ENCODE peak calls at places on chromosomes 12 and 14, in nine cellular contexts. One of them, this sample, is unnamed.

GRCh38 chr14:75068294-75069020 is 984 bp upstream of the ZC2HC1C start:
- DNase-seq in Calu3: no peak
- DNase-seq in tibial artery: no peak
- DNase-seq in heart left ventricle: no peak
- DNase-seq in ovary: no peak
- DNase-seq in AG09319: no peak
- DNase-seq in activated CD8-positive, alpha-beta T cell treated with anti-CD3 and anti-CD28 coated beads, Interleukin-2, amount 10 ng/mL, durations not matched to agents 7 days and 5 days: no peak
- DNase-seq in sigmoid colon: no peak
- DNase-seq in T-helper 1 cell: no peak
- DNase-seq in this sample: no peak

GRCh38 chr12:95838125-95838524 is 20.6 kb upstream of the SNRPF start:
- DNase-seq in Calu3: peak; percentile 34
- DNase-seq in tibial artery: no peak
- DNase-seq in heart left ventricle: no peak
- DNase-seq in ovary: no peak
- DNase-seq in AG09319: peak; percentile 63
- DNase-seq in activated CD8-positive, alpha-beta T cell treated with anti-CD3 and anti-CD28 coated beads, Interleukin-2, amount 10 ng/mL, durations not matched to agents 7 days and 5 days: no peak
- DNase-seq in sigmoid colon: no peak
- DNase-seq in T-helper 1 cell: no peak
- DNase-seq in this sample: peak; percentile 65

GRCh38 chr14:28308727-28309126 is 457.9 kb upstream of the FOXG1 start:
- DNase-seq in Calu3: peak; percentile 7
- DNase-seq in tibial artery: no peak
- DNase-seq in heart left ventricle: no peak
- DNase-seq in ovary: no peak
- DNase-seq in AG09319: peak; percentile 20
- DNase-seq in activated CD8-positive, alpha-beta T cell treated with anti-CD3 and anti-CD28 coated beads, Interleukin-2, amount 10 ng/mL, durations not matched to agents 7 days and 5 days: no peak
- DNase-seq in sigmoid colon: no peak
- DNase-seq in T-helper 1 cell: no peak
- DNase-seq in this sample: no peak

GRCh38 chr14:43706901-43707300 is 800.2 kb downstream of the FSCB start:
- DNase-seq in Calu3: no peak
- DNase-seq in tibial artery: no peak
- DNase-seq in heart left ventricle: no peak
- DNase-seq in ovary: no peak
- DNase-seq in AG09319: no peak
- DNase-seq in activated CD8-positive, alpha-beta T cell treated with anti-CD3 and anti-CD28 coated beads, Interleukin-2, amount 10 ng/mL, durations not matched to agents 7 days and 5 days: no peak
- DNase-seq in sigmoid colon: no peak
- DNase-seq in T-helper 1 cell: no peak
- DNase-seq in this sample: no peak

GRCh38 chr12:122825773-122826724 is 9.2 kb upstream of the HIP1R start:
- DNase-seq in Calu3: peak; percentile 73
- DNase-seq in tibial artery: peak; percentile 32
- DNase-seq in heart left ventricle: no peak
- DNase-seq in ovary: no peak
- DNase-seq in AG09319: no peak
- DNase-seq in activated CD8-positive, alpha-beta T cell treated with anti-CD3 and anti-CD28 coated beads, Interleukin-2, amount 10 ng/mL, durations not matched to agents 7 days and 5 days: no peak
- DNase-seq in sigmoid colon: peak; percentile 59
- DNase-seq in T-helper 1 cell: no peak
- DNase-seq in this sample: no peak

GRCh38 chr12:53068811-53069585 is 10.2 kb downstream of the SPRYD3 start:
- DNase-seq in Calu3: no peak
- DNase-seq in tibial artery: peak; percentile 66
- DNase-seq in heart left ventricle: no peak
- DNase-seq in ovary: peak; percentile 40
- DNase-seq in AG09319: no peak
- DNase-seq in activated CD8-positive, alpha-beta T cell treated with anti-CD3 and anti-CD28 coated beads, Interleukin-2, amount 10 ng/mL, durations not matched to agents 7 days and 5 days: no peak
- DNase-seq in sigmoid colon: peak; percentile 66
- DNase-seq in T-helper 1 cell: no peak
- DNase-seq in this sample: no peak

GRCh38 chr12:19298837-19299605 is 140.3 kb upstream of the AEBP2 start:
- DNase-seq in Calu3: no peak
- DNase-seq in tibial artery: no peak
- DNase-seq in heart left ventricle: no peak
- DNase-seq in ovary: no peak
- DNase-seq in AG09319: no peak
- DNase-seq in activated CD8-positive, alpha-beta T cell treated with anti-CD3 and anti-CD28 coated beads, Interleukin-2, amount 10 ng/mL, durations not matched to agents 7 days and 5 days: no peak
- DNase-seq in sigmoid colon: no peak
- DNase-seq in T-helper 1 cell: no peak
- DNase-seq in this sample: no peak

GRCh38 chr14:53187921-53188463 is 34.9 kb upstream of the DDHD1 start:
- DNase-seq in Calu3: no peak
- DNase-seq in tibial artery: no peak
- DNase-seq in heart left ventricle: no peak
- DNase-seq in ovary: no peak
- DNase-seq in AG09319: no peak
- DNase-seq in activated CD8-positive, alpha-beta T cell treated with anti-CD3 and anti-CD28 coated beads, Interleukin-2, amount 10 ng/mL, durations not matched to agents 7 days and 5 days: no peak
- DNase-seq in sigmoid colon: no peak
- DNase-seq in T-helper 1 cell: no peak
- DNase-seq in this sample: no peak

GRCh38 chr12:100382327-100382726 is 25.5 kb downstream of the SLC17A8 start:
- DNase-seq in Calu3: no peak
- DNase-seq in tibial artery: no peak
- DNase-seq in heart left ventricle: no peak
- DNase-seq in ovary: no peak
- DNase-seq in AG09319: no peak
- DNase-seq in activated CD8-positive, alpha-beta T cell treated with anti-CD3 and anti-CD28 coated beads, Interleukin-2, amount 10 ng/mL, durations not matched to agents 7 days and 5 days: no peak
- DNase-seq in sigmoid colon: no peak
- DNase-seq in T-helper 1 cell: no peak
- DNase-seq in this sample: no peak

GRCh38 chr14:50045039-50045711 is 71.2 kb downstream of the VCPKMT start:
- DNase-seq in Calu3: peak; percentile 78
- DNase-seq in tibial artery: peak; percentile 90
- DNase-seq in heart left ventricle: peak; percentile 88
- DNase-seq in ovary: peak; percentile 24
- DNase-seq in AG09319: peak; percentile 75
- DNase-seq in activated CD8-positive, alpha-beta T cell treated with anti-CD3 and anti-CD28 coated beads, Interleukin-2, amount 10 ng/mL, durations not matched to agents 7 days and 5 days: peak; percentile 91
- DNase-seq in sigmoid colon: peak; percentile 91
- DNase-seq in T-helper 1 cell: peak; percentile 40
- DNase-seq in this sample: peak; percentile 75

GRCh38 chr14:91186515-91187066 is 57.9 kb downstream of the GPR68 start:
- DNase-seq in Calu3: no peak
- DNase-seq in tibial artery: no peak
- DNase-seq in heart left ventricle: no peak
- DNase-seq in ovary: no peak
- DNase-seq in AG09319: no peak
- DNase-seq in activated CD8-positive, alpha-beta T cell treated with anti-CD3 and anti-CD28 coated beads, Interleukin-2, amount 10 ng/mL, durations not matched to agents 7 days and 5 days: no peak
- DNase-seq in sigmoid colon: no peak
- DNase-seq in T-helper 1 cell: no peak
- DNase-seq in this sample: no peak

This sample was measured in lung.